ENCODE peak calls at places on chromosomes 6 and 20, in four cellular contexts. One of them, this sample, is unnamed.
A peak's percentile ranks its signal among the peaks of the same experiment; 100 is the strongest.

GRCh38 chr20:32574296-32575226 is 10.6 kb downstream of the NOL4L start:
- DNase-seq in activated CD4-positive, alpha-beta T cell treated with anti-CD3 and anti-CD28 coated beads, Interleukin-2, amount 10 ng/mL, durations not matched to agents 7 days and 5 days: no peak
- DNase-seq in NCI-H774: no peak
- DNase-seq in lower lobe of right lung: no peak
- DNase-seq in this sample: peak; percentile 49

GRCh38 chr6:1229301-1229700 is 82.6 kb upstream of the FOXQ1 start:
- DNase-seq in lower lobe of right lung: no peak
- DNase-seq in NCI-H774: no peak
- DNase-seq in activated CD4-positive, alpha-beta T cell treated with anti-CD3 and anti-CD28 coated beads, Interleukin-2, amount 10 ng/mL, durations not matched to agents 7 days and 5 days: no peak
- DNase-seq in this sample: no peak

GRCh38 chr6:113843500-113844068 is 13.6 kb upstream of the MARCKS start:
- DNase-seq in lower lobe of right lung: no peak
- DNase-seq in activated CD4-positive, alpha-beta T cell treated with anti-CD3 and anti-CD28 coated beads, Interleukin-2, amount 10 ng/mL, durations not matched to agents 7 days and 5 days: no peak
- DNase-seq in NCI-H774: no peak
- DNase-seq in this sample: no peak

GRCh38 chr6:111777357-111777756 is 95.9 kb downstream of the FYN start:
- DNase-seq in lower lobe of right lung: no peak
- DNase-seq in activated CD4-positive, alpha-beta T cell treated with anti-CD3 and anti-CD28 coated beads, Interleukin-2, amount 10 ng/mL, durations not matched to agents 7 days and 5 days: no peak
- DNase-seq in NCI-H774: no peak
- DNase-seq in this sample: no peak

GRCh38 chr6:157227202-157228166 is 95.8 kb downstream of the TMEM242 start:
- DNase-seq in lower lobe of right lung: no peak
- DNase-seq in NCI-H774: no peak
- DNase-seq in activated CD4-positive, alpha-beta T cell treated with anti-CD3 and anti-CD28 coated beads, Interleukin-2, amount 10 ng/mL, durations not matched to agents 7 days and 5 days: peak; percentile 72
- DNase-seq in this sample: no peak

GRCh38 chr6:106098383-106099234 is 12.5 kb downstream of the PRDM1 start:
- DNase-seq in lower lobe of right lung: peak; percentile 57
- DNase-seq in activated CD4-positive, alpha-beta T cell treated with anti-CD3 and anti-CD28 coated beads, Interleukin-2, amount 10 ng/mL, durations not matched to agents 7 days and 5 days: peak; percentile 77
- DNase-seq in NCI-H774: no peak
- DNase-seq in this sample: no peak

GRCh38 chr6:43491750-43492661 is 14.6 kb downstream of the TJAP1 start:
- DNase-seq in NCI-H774: no peak
- DNase-seq in lower lobe of right lung: peak; percentile 73
- DNase-seq in activated CD4-positive, alpha-beta T cell treated with anti-CD3 and anti-CD28 coated beads, Interleukin-2, amount 10 ng/mL, durations not matched to agents 7 days and 5 days: no peak
- DNase-seq in this sample: no peak

GRCh38 chr6:81304486-81304885 is 448.0 kb downstream of the TENT5A start:
- DNase-seq in NCI-H774: no peak
- DNase-seq in lower lobe of right lung: no peak
- DNase-seq in activated CD4-positive, alpha-beta T cell treated with anti-CD3 and anti-CD28 coated beads, Interleukin-2, amount 10 ng/mL, durations not matched to agents 7 days and 5 days: no peak
- DNase-seq in this sample: no peak

This sample was measured in AG04449.